ENCODE peak calls at places on chromosomes 7 and 10, in eight cellular contexts. J is HepG2; H is activated CD4-positive, alpha-beta T cell treated with anti-CD3 and anti-CD28 coated beads, Interleukin-2, amount 10 ng/mL, durations not matched to agents 7 days and 5 days; A is mucosa of gallbladder; R is Right ventricle myocardium superior; O is OCI-LY7; T is EL; W is globus pallidus. L is an unnamed sample.

GRCh38 chr7:22996470-22996869 is 17.5 kb downstream of the HYCC1 start:
- DNase-seq in J (no peak), H (no peak), A (no peak), R (no peak), O (no peak), T (no peak), W (no peak), L (no peak)

GRCh38 chr10:78301891-78302738 is 268.5 kb downstream of the RPS24 start:
- DNase-seq in J (peak; percentile 6), H (no peak), A (no peak), R (no peak), O (peak; percentile 17), T (no peak), W (no peak), L (no peak)

GRCh38 chr10:87867453-87867852 is 4.0 kb downstream of the PTEN start:
- DNase-seq in J (no peak), H (no peak), A (no peak), R (no peak), O (no peak), T (no peak), W (no peak), L (no peak)

GRCh38 chr10:71868192-71868697 is 17.2 kb upstream of the PSAP start:
- DNase-seq in J (peak; percentile 44), H (no peak), A (peak; percentile 84), R (peak; percentile 63), O (peak; percentile 39), T (peak; percentile 78), W (no peak), L (peak; percentile 85)

GRCh38 chr7:129144834-129145668 is 544 bp downstream of the TSPAN33 start:
- DNase-seq in J (no peak), H (peak; percentile 22), A (no peak), R (no peak), O (no peak), T (no peak), W (no peak), L (no peak)

GRCh38 chr10:60733189-60733815 is 45.0 kb upstream of the CDK1 start:
- DNase-seq in J (no peak), H (peak; percentile 43), A (peak; percentile 54), R (peak; percentile 43), O (no peak), T (peak; percentile 19), W (no peak), L (peak; percentile 62)

GRCh38 chr10:49844775-49845561 is 82.8 kb upstream of the OGDHL start:
- DNase-seq in J (peak; percentile 20), H (no peak), A (no peak), R (no peak), O (no peak), T (peak; percentile 58), W (no peak), L (no peak)

GRCh38 chr10:129387258-129387525 is 79.8 kb upstream of the MGMT start:
- DNase-seq in J (no peak), H (no peak), A (no peak), R (no peak), O (no peak), T (no peak), W (no peak), L (no peak)

GRCh38 chr7:99001482-99002145 is 123.3 kb downstream of the TRRAP start:
- DNase-seq in J (no peak), H (no peak), A (no peak), R (no peak), O (no peak), T (no peak), W (no peak), L (no peak)